ENCODE peak calls at places on chromosomes 3 and 15, in seven cellular contexts. S is HT-29; P is IMR-90; R is left ventricle myocardium inferior; C is progenitor cell of endocrine pancreas; Q is activated CD8-positive, alpha-beta memory T cell treated with anti-CD3 and anti-CD28 coated beads, Interleukin-2, amount 50 U/mL, for 48 hours; D is astrocyte. T is an unnamed sample.
A peak's percentile ranks its signal among the peaks of the same experiment; 100 is the strongest.

GRCh38 chr3:157589168-157589567 is 86.0 kb upstream of the VEPH1 start:
- DNase-seq in D (no peak), R (no peak), P (no peak), C (no peak), S (no peak), Q (no peak), T (no peak)

GRCh38 chr3:111164621-111165020 is 93.0 kb downstream of the NECTIN3 start:
- DNase-seq in Q (no peak), D (no peak), S (no peak), P (no peak), R (no peak), C (no peak), T (no peak)

GRCh38 chr3:48555231-48555948 is 1.2 kb downstream of the PFKFB4 start:
- DNase-seq in P (no peak), D (no peak), S (no peak), Q (no peak), R (no peak), C (no peak), T (peak; percentile 1)

GRCh38 chr3:21779909-21780308 is 28.9 kb upstream of the ZNF385D start:
- DNase-seq in S (no peak), C (no peak), Q (no peak), D (no peak), R (no peak), P (no peak), T (no peak)

GRCh38 chr15:69704685-69705084 is 252.1 kb downstream of the RPLP1 start:
- DNase-seq in Q (no peak), P (no peak), D (no peak), R (no peak), C (no peak), S (no peak), T (no peak)

GRCh38 chr3:48711727-48712126 is 5.3 kb downstream of the IP6K2 start:
- DNase-seq in S (no peak), Q (no peak), P (no peak), R (no peak), C (no peak), D (no peak), T (no peak)

GRCh38 chr3:53956591-53956990 is 64.9 kb upstream of the SELENOK start:
- DNase-seq in S (no peak), R (no peak), Q (no peak), D (no peak), C (no peak), P (no peak), T (no peak)

GRCh38 chr3:151421956-151422355 is 37.4 kb upstream of the P2RY12 start:
- DNase-seq in D (no peak), P (no peak), R (no peak), C (no peak), Q (no peak), S (peak; percentile 18), T (no peak)

GRCh38 chr15:64527263-64527984 is 67.0 kb downstream of the ZNF609 start:
- DNase-seq in S (no peak), P (peak; percentile 90), D (peak; percentile 77), C (no peak), R (no peak), Q (no peak), T (no peak)

GRCh38 chr3:188151438-188151837 is 2.5 kb upstream of the LPP start:
- DNase-seq in C (no peak), S (no peak), R (no peak), Q (no peak), P (peak; percentile 77), D (peak; percentile 68), T (no peak)

GRCh38 chr3:118447326-118447725 is 587.3 kb downstream of the IGSF11 start:
- DNase-seq in P (no peak), S (no peak), Q (no peak), D (no peak), C (no peak), R (no peak), T (no peak)

GRCh38 chr3:124774305-124774673 is 44.0 kb downstream of the UMPS start:
- DNase-seq in R (peak; percentile 50), D (peak; percentile 78), Q (no peak), C (no peak), S (no peak), P (peak; percentile 66), T (no peak)

GRCh38 chr3:167749209-167749608 is 13.7 kb downstream of the SERPINI1 start:
- DNase-seq in S (no peak), P (no peak), C (no peak), D (no peak), Q (no peak), R (no peak), T (no peak)

GRCh38 chr3:126014252-126014651 is 45.3 kb downstream of the ROPN1B start:
- DNase-seq in S (no peak), R (no peak), C (no peak), P (peak; percentile 54), D (peak; percentile 72), Q (no peak), T (no peak)

GRCh38 chr3:60081381-60082095 is 1031.7 kb upstream of the CFAP20DC start:
- DNase-seq in S (no peak), D (no peak), R (no peak), Q (no peak), P (no peak), C (no peak), T (no peak)

GRCh38 chr15:74036271-74037170 is 42.0 kb downstream of the PML start:
- DNase-seq in D (peak; percentile 22), Q (peak; percentile 44), R (peak; percentile 61), S (peak; percentile 88), C (peak; percentile 25), P (peak; percentile 73), T (peak; percentile 73)

GRCh38 chr3:153343988-153344782 is 182.2 kb downstream of the RAP2B start:
- DNase-seq in R (no peak), C (no peak), S (no peak), D (no peak), P (no peak), Q (no peak), T (no peak)

GRCh38 chr3:29324180-29324651 is 43.3 kb downstream of the RBMS3 start:
- DNase-seq in P (peak; percentile 67), D (peak; percentile 71), S (no peak), Q (no peak), R (peak; percentile 22), C (no peak), T (peak; percentile 60)

GRCh38 chr3:30690199-30690598 is 83.8 kb downstream of the TGFBR2 start:
- DNase-seq in C (no peak), S (no peak), Q (no peak), D (no peak), R (no peak), P (no peak), T (no peak)

GRCh38 chr3:24829632-24830229 is 335.1 kb upstream of the THRB start:
- DNase-seq in S (no peak), D (no peak), R (no peak), C (peak; percentile 11), Q (no peak), P (no peak), T (peak; percentile 50)

GRCh38 chr3:153852355-153852754 is 268.8 kb upstream of the ARHGEF26 start:
- DNase-seq in S (no peak), R (no peak), D (no peak), C (no peak), P (no peak), Q (no peak), T (no peak)

GRCh38 chr3:55721716-55722484 is 234.8 kb upstream of the WNT5A start:
- DNase-seq in S (peak; percentile 28), P (peak; percentile 51), R (no peak), D (no peak), C (no peak), Q (no peak), T (no peak)

GRCh38 chr3:12953201-12953712 is 111.9 kb upstream of the RPL32 start:
- DNase-seq in P (no peak), Q (no peak), R (no peak), C (no peak), D (no peak), S (no peak), T (no peak)

GRCh38 chr3:78785004-78785403 is 982.8 kb downstream of the ROBO1 start:
- DNase-seq in S (no peak), Q (no peak), P (peak; percentile 17), D (peak; percentile 17), R (no peak), C (no peak), T (no peak)

T was measured in Right ventricle myocardium inferior.